ENCODE peak calls at places on chromosomes 16 and 17, in seven cellular contexts. N is cardiac muscle cell, F is endothelial cell, X is Calu3, Q is coronary artery, O is Caco-2, T is transverse colon. R is an unnamed sample.

GRCh38 chr16:19044781-19045180 is 22.6 kb upstream of the COQ7 start:
- DNase-seq in T (no peak), O (no peak), F (no peak), X (no peak), Q (no peak), N (no peak), R (no peak)

GRCh38 chr17:71063559-71063958 is 894.2 kb downstream of the KCNJ2 start:
- DNase-seq in O (no peak), Q (no peak), F (no peak), N (no peak), T (no peak), X (no peak), R (no peak)

GRCh38 chr17:46782250-46782953 is 36.1 kb downstream of the WNT3 start:
- DNase-seq in F (peak), T (peak), O (peak), N (peak), X (peak), Q (no peak), R (no peak)

GRCh38 chr17:29176500-29177351 is 3.5 kb downstream of the MYO18A start:
- DNase-seq in O (peak), X (peak), Q (no peak), N (peak), T (peak), F (peak), R (no peak)

GRCh38 chr17:510223-510917 is 157.8 kb upstream of the RPH3AL start:
- DNase-seq in T (no peak), X (no peak), O (no peak), N (no peak), Q (no peak), F (no peak), R (no peak)

GRCh38 chr17:31425646-31426045 is 34.2 kb downstream of the RAB11FIP4 start:
- DNase-seq in X (no peak), N (no peak), Q (no peak), F (no peak), T (no peak), O (no peak), R (no peak)

GRCh38 chr16:22888791-22889190 is 74.8 kb downstream of the HS3ST2 start:
- DNase-seq in X (no peak), F (no peak), N (peak), Q (no peak), T (no peak), O (no peak), R (no peak)

GRCh38 chr17:2174048-2174447 is 119.1 kb downstream of the HIC1 start:
- DNase-seq in O (no peak), F (no peak), N (no peak), X (no peak), Q (no peak), T (no peak), R (no peak)

GRCh38 chr17:35214192-35214591 is 20.0 kb upstream of the SLC35G3 start:
- DNase-seq in N (no peak), F (no peak), T (no peak), X (no peak), O (no peak), Q (no peak), R (no peak)

GRCh38 chr17:42904110-42904469 is 3.5 kb downstream of the G6PC1 start:
- DNase-seq in N (no peak), X (no peak), Q (no peak), O (no peak), T (no peak), F (no peak), R (no peak)

GRCh38 chr16:87741700-87742415 is 23.9 kb downstream of the KLHDC4 start:
- DNase-seq in N (no peak), F (no peak), T (no peak), O (no peak), Q (no peak), X (no peak), R (no peak)

GRCh38 chr17:17050346-17051345 is 8.4 kb downstream of the MPRIP start:
- DNase-seq in N (no peak), T (no peak), F (no peak), X (no peak), O (peak), Q (peak), R (no peak)

GRCh38 chr16:85173981-85174751 is 61.9 kb upstream of the CIBAR2 start:
- DNase-seq in F (no peak), Q (no peak), N (peak), X (no peak), O (no peak), T (peak), R (no peak)

GRCh38 chr17:74491645-74492044 is 25.2 kb downstream of the CD300A start:
- DNase-seq in T (no peak), O (no peak), N (no peak), Q (peak), X (no peak), F (no peak), R (no peak)

GRCh38 chr16:55035037-55035436 is 104.4 kb downstream of the IRX5 start:
- DNase-seq in X (peak), F (peak), O (peak), N (peak), Q (peak), T (no peak), R (no peak)

GRCh38 chr16:71789136-71789535 is 19.5 kb downstream of the AP1G1 start:
- DNase-seq in F (no peak), Q (no peak), N (no peak), O (no peak), T (no peak), X (no peak), R (no peak)

GRCh38 chr16:30470632-30471007 is 1.9 kb upstream of the ITGAL start:
- DNase-seq in O (no peak), X (no peak), T (no peak), Q (no peak), F (no peak), N (no peak), R (no peak)

GRCh38 chr17:79834575-79835469 is 4.4 kb downstream of the CBX4 start:
- DNase-seq in N (peak), T (no peak), O (peak), Q (no peak), X (no peak), F (peak), R (no peak)

GRCh38 chr16:10569629-10570028 is 10.8 kb downstream of the EMP2 start:
- DNase-seq in O (no peak), X (no peak), Q (no peak), N (no peak), T (no peak), F (no peak), R (no peak)

GRCh38 chr17:55609737-55610201 is 98.5 kb upstream of the SMIM36 start:
- DNase-seq in X (no peak), F (no peak), O (no peak), T (peak), N (peak), Q (no peak), R (no peak)

GRCh38 chr17:80968602-80969029 is 23.0 kb upstream of the CHMP6 start:
- DNase-seq in Q (peak), F (no peak), X (no peak), N (peak), O (no peak), T (peak), R (no peak)

GRCh38 chr17:49574283-49574892 is 1.3 kb upstream of the NXPH3 start:
- DNase-seq in Q (peak), O (peak), F (no peak), T (no peak), N (no peak), X (no peak), R (no peak)

GRCh38 chr17:19284005-19284959 is 47.1 kb downstream of the EPN2 start:
- DNase-seq in O (no peak), X (no peak), T (no peak), Q (no peak), N (no peak), F (no peak), R (no peak)

GRCh38 chr17:41910701-41911391 is 7.9 kb downstream of the ACLY start:
- DNase-seq in Q (no peak), T (no peak), F (no peak), N (peak), O (no peak), X (no peak), R (no peak)

GRCh38 chr16:50309527-50310307 is 43.4 kb downstream of the ADCY7 start:
- DNase-seq in N (peak), Q (peak), O (no peak), F (no peak), T (no peak), X (no peak), R (no peak)

GRCh38 chr16:68923116-68923515 is 79.8 kb downstream of the TANGO6 start:
- DNase-seq in O (no peak), X (no peak), T (no peak), F (no peak), Q (no peak), N (no peak), R (no peak)

GRCh38 chr17:82304826-82305726 is 12.3 kb downstream of the CD7 start:
- DNase-seq in N (no peak), T (no peak), O (peak), F (no peak), X (no peak), Q (no peak), R (no peak)

GRCh38 chr17:63349478-63350000 is 96.6 kb downstream of the CYB561 start:
- DNase-seq in T (no peak), O (no peak), X (no peak), Q (no peak), N (peak), F (no peak), R (no peak)

GRCh38 chr16:50558913-50559312 is 10.7 kb downstream of the NKD1 start:
- DNase-seq in T (no peak), Q (no peak), F (no peak), O (no peak), X (no peak), N (no peak), R (no peak)

GRCh38 chr17:69672924-69673323 is 258.4 kb downstream of the MAP2K6 start:
- DNase-seq in Q (no peak), O (no peak), X (no peak), T (no peak), F (no peak), N (peak), R (no peak)

GRCh38 chr16:47377156-47377555 is 83.7 kb downstream of the ITFG1 start:
- DNase-seq in Q (no peak), T (no peak), O (no peak), N (no peak), F (no peak), X (no peak), R (no peak)

GRCh38 chr17:50533720-50534148 is 1.2 kb downstream of the EPN3 start:
- DNase-seq in T (peak), Q (no peak), F (no peak), O (no peak), N (peak), X (peak), R (no peak)

GRCh38 chr17:2094891-2095535 is 40.1 kb downstream of the HIC1 start:
- DNase-seq in X (no peak), Q (no peak), O (no peak), F (no peak), N (peak), T (peak), R (no peak)

GRCh38 chr16:59881366-59881765 is 1147.2 kb upstream of the GOT2 start:
- DNase-seq in T (no peak), O (no peak), X (no peak), N (no peak), Q (no peak), F (no peak), R (no peak)

GRCh38 chr17:15262291-15263205 is 2.6 kb downstream of the PMP22 start:
- DNase-seq in F (peak), T (peak), N (peak), O (peak), Q (peak), X (peak), R (peak)

GRCh38 chr17:72726936-72727335 is 365.6 kb downstream of the SLC39A11 start:
- DNase-seq in O (no peak), Q (no peak), F (no peak), T (peak), N (no peak), X (no peak), R (no peak)
- TF ChIP-seq CTCF in O (no peak), Q (no peak), F (no peak), T (no peak), N (no peak), X (no peak), R (no peak)

GRCh38 chr17:76688165-76688622 is 22.6 kb downstream of the MXRA7 start:
- DNase-seq in Q (no peak), T (no peak), X (no peak), F (no peak), N (no peak), O (no peak), R (no peak)
- TF ChIP-seq CTCF in Q (no peak), T (no peak), X (no peak), F (no peak), N (no peak), O (no peak), R (no peak)

GRCh38 chr16:16145286-16145685 is 78.0 kb downstream of the ABCC6 start:
- DNase-seq in Q (no peak), O (no peak), X (no peak), N (no peak), T (no peak), F (no peak), R (no peak)
- TF ChIP-seq CTCF in Q (no peak), O (no peak), X (no peak), N (no peak), T (no peak), F (no peak), R (no peak)

DNA sequence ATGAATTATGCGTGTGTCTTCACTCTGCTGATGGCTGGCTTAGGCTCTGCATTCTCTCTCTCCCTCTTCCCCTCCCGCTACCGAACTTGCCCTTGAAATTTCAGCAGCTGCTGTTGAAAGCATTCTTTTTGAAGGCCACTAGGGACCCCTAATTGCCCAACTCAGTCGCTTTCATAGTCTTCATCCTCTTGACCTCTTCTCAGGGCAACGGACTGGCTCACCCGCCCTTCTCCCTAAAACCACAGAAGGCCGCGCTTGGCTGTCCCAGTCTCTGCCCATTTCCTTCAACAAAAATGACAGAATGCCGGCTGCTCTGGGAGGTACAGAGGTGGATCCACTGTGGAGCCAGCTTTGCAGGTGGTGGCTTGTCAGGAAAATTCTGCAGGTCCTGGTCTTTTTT is 21.0 kb upstream of the FMNL1 start:
- DNase-seq in T (no peak), F (no peak), O (no peak), Q (no peak), X (no peak), N (peak), R (no peak)
- TF ChIP-seq CTCF in T (no peak), F (no peak), O (no peak), Q (no peak), X (no peak), N (no peak), R (no peak)

GRCh38 chr16:66923866-66924265 is 1.5 kb downstream of the RRAD start:
- DNase-seq in Q (no peak), T (no peak), F (no peak), X (no peak), O (no peak), N (no peak), R (no peak)

GRCh38 chr16:66923247-66923851 is 2.0 kb downstream of the RRAD start:
- DNase-seq in Q (peak), T (no peak), X (no peak), O (no peak), N (peak), F (no peak), R (no peak)

GRCh38 chr16:66925322-66925840 is at the start of gene RRAD:
- DNase-seq in F (no peak), T (peak), O (no peak), N (peak), Q (peak), X (peak), R (no peak)

GRCh38 chr16:66926171-66926570 is 836 bp upstream of the RRAD start:
- DNase-seq in N (no peak), T (no peak), X (peak), F (no peak), Q (peak), O (no peak), R (no peak)

DNA sequence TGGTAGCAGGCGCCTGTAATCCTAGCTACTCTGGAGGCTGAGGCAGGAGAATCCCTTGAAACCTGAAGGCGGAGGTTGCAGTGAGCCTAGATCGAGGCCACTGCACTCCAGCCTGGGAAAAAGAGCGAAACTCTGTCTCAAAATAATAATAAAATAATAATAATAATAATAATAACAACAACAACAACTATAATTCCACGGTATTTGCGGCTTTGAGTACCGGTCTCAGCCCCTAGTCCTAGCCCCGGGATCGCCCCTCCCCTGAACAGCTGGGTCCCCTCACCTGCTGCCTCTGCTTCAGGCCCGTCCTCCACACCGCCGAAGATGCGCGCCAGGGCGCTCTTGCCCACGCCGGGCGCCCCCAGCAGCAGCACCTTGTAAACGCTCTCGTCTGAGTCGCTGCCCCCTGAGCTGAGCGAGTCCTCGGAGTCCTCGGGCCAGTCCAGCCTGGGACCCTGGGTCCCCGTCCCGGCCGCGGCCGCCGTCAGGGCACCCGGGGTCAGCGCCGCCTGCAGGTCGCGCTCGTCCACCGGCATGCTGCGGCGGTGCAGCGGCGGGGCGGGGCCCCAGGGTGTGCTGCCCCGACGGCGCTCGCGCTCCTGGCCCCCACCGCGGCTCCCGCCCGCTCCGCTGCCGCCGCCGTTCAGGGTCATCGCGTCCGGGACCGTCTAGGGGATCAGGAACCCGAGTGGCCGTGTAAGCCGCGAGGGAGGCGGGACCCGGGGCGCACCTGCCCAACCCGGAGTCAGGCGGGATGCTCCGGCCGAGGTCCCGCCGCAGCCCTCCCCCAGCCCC is 611 bp downstream of the RRAD start:
- DNase-seq in Q (no peak), X (peak), F (peak), N (no peak), O (no peak), T (peak), R (no peak)
- TF ChIP-seq CTCF in Q (peak), X (peak), F (peak), N (peak), O (peak), T (peak), R (no peak)

R was measured in omental fat pad.